ENCODE peak calls at places on chromosomes 1 and 21, in ten cellular contexts. T, D, U, X, H, Y, M, R, K and J are unnamed samples.

GRCh38 chr1:36517415-36517814 is 34.7 kb upstream of the CSF3R start:
- DNase-seq in U (no peak), X (no peak), M (no peak), T (no peak), H (no peak), K (no peak), R (no peak), D (no peak), Y (no peak), J (no peak)

GRCh38 chr1:55443175-55443933 is 228.2 kb upstream of the USP24 start:
- DNase-seq in T (no peak), X (peak), H (peak), K (no peak), M (no peak), R (no peak), Y (no peak), U (no peak), D (peak), J (peak)

GRCh38 chr21:27725916-27726315 is 759.0 kb upstream of the ADAMTS5 start:
- DNase-seq in X (no peak), Y (no peak), U (no peak), H (no peak), K (no peak), R (no peak), M (no peak), D (no peak), T (no peak), J (no peak)

GRCh38 chr1:116666090-116666489 is 1.4 kb downstream of the IGSF3 start:
- DNase-seq in H (peak), D (no peak), M (no peak), X (no peak), R (no peak), Y (no peak), U (peak), T (no peak), K (no peak), J (no peak)

GRCh38 chr1:4624141-4624715 is 30.2 kb upstream of the AJAP1 start:
- DNase-seq in K (no peak), X (no peak), U (no peak), D (no peak), R (no peak), Y (no peak), M (no peak), T (no peak), H (no peak), J (no peak)

GRCh38 chr21:40759061-40759460 is 87.9 kb downstream of the DSCAM start:
- DNase-seq in M (no peak), T (no peak), X (no peak), D (no peak), H (no peak), K (no peak), R (no peak), Y (no peak), U (no peak), J (peak)

GRCh38 chr1:170578356-170578755 is 46.4 kb downstream of the GORAB start:
- DNase-seq in K (no peak), D (no peak), Y (no peak), M (no peak), H (no peak), T (no peak), R (no peak), X (no peak), U (no peak), J (no peak)

GRCh38 chr1:55781944-55782482 is 566.8 kb upstream of the USP24 start:
- DNase-seq in D (peak), H (peak), U (no peak), K (no peak), Y (no peak), T (no peak), X (peak), M (no peak), R (no peak), J (no peak)

GRCh38 chr1:10380594-10381275 is 18.1 kb upstream of the PGD start:
- DNase-seq in U (no peak), H (peak), R (no peak), K (no peak), X (no peak), D (peak), M (no peak), T (no peak), Y (no peak), J (no peak)

GRCh38 chr1:183543619-183544204 is 46.5 kb downstream of the NCF2 start:
- DNase-seq in U (peak), K (peak), Y (no peak), X (peak), H (peak), R (peak), M (no peak), T (peak), D (peak), J (peak)

GRCh38 chr1:30372792-30373433 is 350.5 kb downstream of the MATN1 start:
- DNase-seq in K (no peak), T (no peak), D (no peak), H (peak), X (no peak), R (no peak), M (no peak), Y (peak), U (no peak), J (no peak)

GRCh38 chr1:16307222-16307621 is 45.1 kb downstream of the FBXO42 start:
- DNase-seq in D (no peak), U (no peak), R (no peak), Y (no peak), X (no peak), H (no peak), M (no peak), T (no peak), K (no peak), J (no peak)

GRCh38 chr1:17306407-17306806 is 1.6 kb upstream of the PADI4 start:
- DNase-seq in R (no peak), Y (no peak), U (no peak), H (no peak), M (no peak), D (no peak), T (no peak), X (no peak), K (no peak), J (no peak)

GRCh38 chr1:94875794-94876193 is 51.1 kb downstream of the CNN3 start:
- DNase-seq in H (no peak), R (peak), T (no peak), X (no peak), M (no peak), U (no peak), D (no peak), K (no peak), Y (no peak), J (no peak)

GRCh38 chr21:28805885-28806284 is 186.8 kb downstream of the LTN1 start:
- DNase-seq in R (no peak), D (peak), X (no peak), M (no peak), K (no peak), H (no peak), T (no peak), U (no peak), Y (no peak), J (no peak)

GRCh38 chr1:11013160-11013531 is 692 bp downstream of the TARDBP start:
- DNase-seq in R (no peak), H (no peak), T (no peak), Y (no peak), K (no peak), X (peak), M (no peak), U (no peak), D (no peak), J (no peak)

GRCh38 chr1:110092991-110093390 is 19.3 kb upstream of the UBL4B start:
- DNase-seq in R (no peak), D (no peak), H (no peak), X (no peak), K (no peak), T (no peak), U (no peak), M (no peak), Y (no peak), J (no peak)

GRCh38 chr1:157193219-157193618 is 55.0 kb upstream of the ETV3 start:
- DNase-seq in K (no peak), H (no peak), X (no peak), U (no peak), M (no peak), D (no peak), T (no peak), R (no peak), Y (no peak), J (peak)

GRCh38 chr1:8496473-8496872 is 178.6 kb downstream of the SLC45A1 start:
- DNase-seq in U (no peak), M (no peak), T (no peak), K (no peak), X (no peak), H (no peak), D (no peak), R (peak), Y (no peak), J (no peak)

GRCh38 chr1:119394085-119394484 is 20.9 kb upstream of the HSD3B2 start:
- DNase-seq in K (no peak), H (no peak), M (no peak), X (no peak), U (no peak), D (no peak), T (no peak), Y (no peak), R (no peak), J (no peak)

GRCh38 chr1:191537030-191537429 is 621.2 kb upstream of the RGS18 start:
- DNase-seq in H (no peak), K (no peak), U (no peak), D (no peak), T (no peak), X (no peak), Y (no peak), R (no peak), M (no peak), J (no peak)

GRCh38 chr1:166029196-166029965 is 137.4 kb downstream of the FAM78B start:
- DNase-seq in Y (no peak), U (no peak), T (no peak), H (no peak), R (no peak), K (no peak), D (no peak), M (no peak), X (no peak), J (no peak)

GRCh38 chr1:155207578-155208405 is at the start of gene THBS3:
- DNase-seq in X (no peak), H (peak), D (no peak), K (no peak), M (peak), U (no peak), Y (peak), R (no peak), T (no peak), J (peak)

GRCh38 chr1:199639453-199639852 is 388.1 kb upstream of the NR5A2 start:
- DNase-seq in D (no peak), Y (no peak), X (no peak), M (no peak), R (no peak), K (no peak), H (no peak), U (no peak), T (no peak), J (no peak)

GRCh38 chr1:224182866-224183590 is at the start of gene DEGS1:
- DNase-seq in U (peak), K (peak), X (peak), Y (peak), M (peak), H (peak), R (peak), D (no peak), T (peak), J (peak)

GRCh38 chr1:222331340-222331739 is 216.6 kb downstream of the HHIPL2 start:
- DNase-seq in R (no peak), Y (no peak), H (peak), K (no peak), U (no peak), T (no peak), D (peak), M (no peak), X (no peak), J (no peak)

GRCh38 chr1:3030663-3031381 is 9.6 kb downstream of the ACTRT2 start:
- DNase-seq in M (peak), U (no peak), D (no peak), Y (no peak), R (no peak), H (no peak), K (no peak), X (no peak), T (no peak), J (no peak)

GRCh38 chr1:72288886-72289285 is 6.5 kb upstream of the NEGR1 start:
- DNase-seq in H (no peak), Y (no peak), T (no peak), D (no peak), K (no peak), X (no peak), M (no peak), U (no peak), R (no peak), J (no peak)

GRCh38 chr1:89953072-89953626 is 41.8 kb upstream of the ZNF326 start:
- DNase-seq in K (no peak), R (peak), T (no peak), U (no peak), H (peak), Y (peak), M (no peak), D (peak), X (peak), J (no peak)

GRCh38 chr1:150194381-150195031 is 41.4 kb downstream of the ANP32E start:
- DNase-seq in X (no peak), T (no peak), D (peak), Y (peak), R (no peak), H (no peak), K (no peak), M (no peak), U (no peak), J (no peak)

GRCh38 chr1:45550401-45551305 is at the start of gene AKR1A1:
- DNase-seq in K (peak), H (peak), Y (peak), U (peak), T (peak), X (peak), R (peak), D (peak), M (peak), J (peak)

GRCh38 chr1:177065430-177065829 is 99.1 kb downstream of the ASTN1 start:
- DNase-seq in M (no peak), U (no peak), Y (peak), X (no peak), D (no peak), H (no peak), K (no peak), R (no peak), T (no peak), J (peak)

GRCh38 chr1:160951443-160952128 is 3.0 kb downstream of the ITLN2 start:
- DNase-seq in Y (peak), M (no peak), X (peak), R (peak), D (no peak), U (peak), T (peak), H (peak), K (peak), J (peak)

GRCh38 chr1:227323164-227323955 is 5.1 kb upstream of the CDC42BPA start:
- DNase-seq in Y (no peak), T (no peak), X (no peak), M (no peak), U (no peak), R (no peak), K (no peak), H (peak), D (no peak), J (no peak)

GRCh38 chr1:226405411-226405988 is 2.4 kb downstream of the PARP1 start:
- DNase-seq in T (peak), R (peak), U (no peak), M (no peak), X (no peak), Y (peak), D (no peak), K (no peak), H (no peak), J (no peak)

GRCh38 chr1:109984190-109984455 is 442 bp upstream of the AHCYL1 start:
- DNase-seq in K (no peak), H (peak), U (no peak), Y (no peak), X (no peak), R (no peak), D (no peak), M (no peak), T (peak), J (no peak)

GRCh38 chr21:31509108-31510017 is 150.1 kb upstream of the SOD1 start:
- DNase-seq in M (no peak), H (peak), Y (peak), D (no peak), K (no peak), X (peak), R (peak), U (peak), T (peak), J (peak)

GRCh38 chr1:180860535-180860934 is 52.2 kb upstream of the KIAA1614 start:
- DNase-seq in Y (no peak), T (no peak), D (no peak), U (no peak), M (no peak), X (no peak), R (no peak), H (no peak), K (no peak), J (no peak)

GRCh38 chr1:203807211-203807610 is 11.8 kb downstream of the ZBED6 start:
- DNase-seq in D (peak), K (no peak), H (peak), X (no peak), U (no peak), Y (no peak), R (no peak), M (no peak), T (no peak), J (no peak)